ENCODE peak calls at places on chromosomes 7 and 10, in seven cellular contexts. B is activated T-cell treated with anti-CD3 and anti-CD28 coated beads, Interleukin-2, amount 50 U/mL, for 72 hours; Q is stimulated activated CD8-positive, alpha-beta memory T cell treated with anti-CD3 and anti-CD28 coated beads, Interleukin-12 subunit alpha, Interleukin-12 subunit beta, amount 100 ng/mL, for 4 hours; P is gastrocnemius medialis; J is mammary epithelial cell; W is DMS 273 treated with DMSO at 0.1 percent for 48 hours; Y is cardiac fibroblast. F is an unnamed sample.

GRCh38 chr7:124667312-124667711 is 98.3 kb downstream of the GPR37 start:
- DNase-seq in B (no peak), Q (no peak), P (no peak), J (no peak), W (no peak), Y (no peak), F (no peak)

GRCh38 chr7:115731796-115732471 is 298.6 kb downstream of the TFEC start:
- DNase-seq in B (no peak), Q (no peak), P (no peak), J (no peak), W (no peak), Y (no peak), F (no peak)

GRCh38 chr10:127021771-127022170 is 116.5 kb downstream of the DOCK1 start:
- DNase-seq in B (no peak), Q (no peak), P (no peak), J (no peak), W (no peak), Y (no peak), F (no peak)

GRCh38 chr7:141301544-141301943 is 227.7 kb downstream of the TMEM178B start:
- DNase-seq in B (no peak), Q (no peak), P (no peak), J (no peak), W (no peak), Y (no peak), F (no peak)

GRCh38 chr10:43078986-43079273 is 2.1 kb downstream of the RET start:
- DNase-seq in B (peak), Q (no peak), P (peak), J (no peak), W (no peak), Y (peak), F (no peak)

GRCh38 chr7:97130417-97131139 is 13.1 kb downstream of the SDHAF3 start:
- DNase-seq in B (no peak), Q (no peak), P (no peak), J (peak), W (no peak), Y (peak), F (no peak)

GRCh38 chr10:133197786-133198185 is 32.2 kb upstream of the UTF1 start:
- DNase-seq in B (no peak), Q (no peak), P (no peak), J (no peak), W (no peak), Y (no peak), F (no peak)

GRCh38 chr7:101108330-101108857 is 18.5 kb upstream of the SERPINE1 start:
- DNase-seq in B (no peak), Q (no peak), P (peak), J (peak), W (no peak), Y (peak), F (peak)

GRCh38 chr7:73567701-73568685 is 10.4 kb downstream of the TBL2 start:
- DNase-seq in B (no peak), Q (no peak), P (peak), J (peak), W (no peak), Y (peak), F (no peak)

GRCh38 chr7:108358553-108358952 is 97.7 kb downstream of the NRCAM start:
- DNase-seq in B (no peak), Q (no peak), P (no peak), J (peak), W (peak), Y (peak), F (no peak)

GRCh38 chr7:26860361-26860760 is 4.0 kb downstream of the SKAP2 start:
- DNase-seq in B (no peak), Q (no peak), P (no peak), J (peak), W (peak), Y (no peak), F (no peak)

F was measured in tibial artery.